ENCODE peak calls at places on chromosomes 7 and 10, in four cellular contexts. X is LoVo; P is naive thymus-derived CD8-positive, alpha-beta T cell; B is NCI-H1417. Z is an unnamed sample.

GRCh38 chr7:79529214-79529895 is 75.9 kb upstream of the MAGI2 start:
- DNase-seq in X (no peak), B (peak; percentile 32), P (no peak), Z (peak; percentile 34)

GRCh38 chr10:79007037-79007842 is 61.5 kb upstream of the ZMIZ1 start:
- DNase-seq in X (no peak), P (no peak), B (peak; percentile 2), Z (no peak)

GRCh38 chr7:91759205-91759863 is 121.2 kb downstream of the MTERF1 start:
- DNase-seq in B (peak; percentile 16), X (peak; percentile 78), P (no peak), Z (no peak)

GRCh38 chr10:97627731-97628130 is 5.6 kb downstream of the MORN4 start:
- DNase-seq in X (no peak), B (no peak), P (no peak), Z (no peak)

GRCh38 chr7:83732305-83732704 is 83.4 kb upstream of the SEMA3E start:
- DNase-seq in X (no peak), B (no peak), P (peak; percentile 52), Z (peak; percentile 4)

GRCh38 chr10:132511092-132511491 is 26.5 kb upstream of the INPP5A start:
- DNase-seq in X (no peak), B (no peak), P (peak; percentile 26), Z (no peak)

GRCh38 chr10:103669243-103669929 is 175.9 kb downstream of the NEURL1 start:
- DNase-seq in B (no peak), X (no peak), P (no peak), Z (no peak)

GRCh38 chr7:101553018-101553770 is 75.9 kb downstream of the MYL10 start:
- DNase-seq in X (no peak), B (no peak), P (peak; percentile 47), Z (no peak)

GRCh38 chr7:133691727-133692450 is 435.3 kb upstream of the LRGUK start:
- DNase-seq in P (no peak), X (no peak), B (no peak), Z (no peak)

GRCh38 chr7:318476-319266 is 28.7 kb downstream of the FOXL3 start:
- DNase-seq in B (peak; percentile 28), X (no peak), P (peak; percentile 50), Z (no peak)

GRCh38 chr7:107210400-107210799 is 41.6 kb downstream of the HBP1 start:
- DNase-seq in P (no peak), X (no peak), B (no peak), Z (no peak)

Z was measured in COR-L47.